ENCODE peak calls at places on chromosomes 7 and 10, in six cellular contexts. P is HCT116, H is K562, J is H1, C is SK-N-SH, T is GM12878. B is an unnamed sample.

GRCh38 chr7:137282043-137282442 is 61.5 kb downstream of the PTN start:
- DNase-seq in P (no peak), H (no peak), J (no peak), C (no peak), T (no peak), B (no peak)

GRCh38 chr7:44796034-44796503 is 412 bp upstream of the PPIA start:
- DNase-seq in P (peak), H (no peak), J (no peak), C (no peak), T (no peak), B (peak)

GRCh38 chr7:84060760-84061261 is 133.8 kb downstream of the SEMA3A start:
- DNase-seq in P (no peak), H (no peak), J (no peak), C (no peak), T (no peak), B (no peak)

GRCh38 chr10:5896765-5897340 is 6.8 kb downstream of the FBH1 start:
- DNase-seq in P (no peak), H (no peak), J (no peak), C (no peak), T (no peak), B (no peak)

GRCh38 chr7:44771358-44771757 is 22.7 kb downstream of the ZMIZ2 start:
- DNase-seq in P (no peak), H (no peak), J (no peak), C (no peak), T (no peak), B (no peak)

GRCh38 chr7:41709621-41710020 is 6.7 kb upstream of the INHBA start:
- DNase-seq in P (no peak), H (no peak), J (no peak), C (no peak), T (no peak), B (no peak)

GRCh38 chr7:113175525-113176097 is 57.3 kb upstream of the SMIM30 start:
- DNase-seq in P (no peak), H (no peak), J (no peak), C (no peak), T (no peak), B (no peak)

GRCh38 chr10:9209105-9209798 is 1154.8 kb downstream of the GATA3 start:
- DNase-seq in P (peak), H (peak), J (peak), C (peak), T (peak), B (peak)

GRCh38 chr7:5689118-5689517 is 92.3 kb downstream of the RNF216 start:
- DNase-seq in P (no peak), H (no peak), J (no peak), C (no peak), T (no peak), B (no peak)

GRCh38 chr10:22515009-22515408 is 169.7 kb downstream of the SPAG6 start:
- DNase-seq in P (no peak), H (no peak), J (no peak), C (no peak), T (no peak), B (no peak)

DNA sequence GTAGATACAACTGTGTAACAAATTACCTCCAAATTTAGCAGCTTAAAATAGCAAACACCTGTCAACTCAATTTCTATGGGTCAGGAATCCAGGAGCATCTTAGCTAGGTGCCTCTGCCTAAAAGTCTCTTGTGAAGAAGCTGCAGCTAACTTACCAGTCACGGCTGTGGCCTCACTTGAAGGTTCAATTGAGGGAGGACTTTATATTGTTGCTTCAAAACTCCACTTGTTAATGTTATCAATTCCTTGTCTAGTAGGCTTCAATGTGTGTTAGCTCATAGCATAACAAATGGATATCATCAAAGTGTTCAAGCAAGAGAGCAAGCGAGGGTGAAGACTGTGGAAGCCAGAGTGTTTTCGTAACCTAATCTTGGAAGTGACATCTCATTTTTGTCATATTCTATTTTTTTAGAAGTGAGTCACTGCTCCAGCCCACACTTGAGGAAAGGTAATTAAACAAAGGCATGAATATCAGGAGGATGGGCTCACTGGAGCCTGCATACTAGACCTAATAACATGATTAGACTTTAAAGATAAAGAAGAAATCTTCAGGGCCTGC is 172.9 kb downstream of the SPAG6 start:
- DNase-seq in P (no peak), H (no peak), J (no peak), C (no peak), T (no peak), B (no peak)
- H2AFZ ChIP-seq in P (no peak), H (no peak), J (no peak), C (no peak), T (no peak), B (no peak)

DNA sequence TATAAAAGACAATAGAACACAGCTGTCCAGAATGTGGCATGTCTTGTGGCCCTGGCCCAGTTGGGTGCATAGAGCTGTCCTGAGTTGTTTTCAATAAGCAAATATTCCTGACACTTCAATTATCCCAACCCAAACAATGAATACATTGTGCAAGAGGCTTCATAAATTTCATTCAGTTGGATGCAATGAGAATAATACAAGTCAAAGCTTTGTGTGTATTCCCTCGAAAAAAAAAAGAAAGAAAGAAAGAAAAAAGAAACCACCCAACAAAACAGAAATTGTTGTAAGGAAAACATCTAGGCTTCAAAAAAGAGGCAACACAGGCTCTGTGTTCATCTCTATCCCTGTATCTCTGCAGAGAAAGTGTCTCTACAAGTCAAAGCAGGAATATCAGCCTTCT is 138.7 kb upstream of the ADO start:
- DNase-seq in P (no peak), H (no peak), J (no peak), C (no peak), T (no peak), B (no peak)
- TF ChIP-seq YY1 in P (no peak), H (no peak), J (no peak), C (no peak), T (no peak), B (no peak)

DNA sequence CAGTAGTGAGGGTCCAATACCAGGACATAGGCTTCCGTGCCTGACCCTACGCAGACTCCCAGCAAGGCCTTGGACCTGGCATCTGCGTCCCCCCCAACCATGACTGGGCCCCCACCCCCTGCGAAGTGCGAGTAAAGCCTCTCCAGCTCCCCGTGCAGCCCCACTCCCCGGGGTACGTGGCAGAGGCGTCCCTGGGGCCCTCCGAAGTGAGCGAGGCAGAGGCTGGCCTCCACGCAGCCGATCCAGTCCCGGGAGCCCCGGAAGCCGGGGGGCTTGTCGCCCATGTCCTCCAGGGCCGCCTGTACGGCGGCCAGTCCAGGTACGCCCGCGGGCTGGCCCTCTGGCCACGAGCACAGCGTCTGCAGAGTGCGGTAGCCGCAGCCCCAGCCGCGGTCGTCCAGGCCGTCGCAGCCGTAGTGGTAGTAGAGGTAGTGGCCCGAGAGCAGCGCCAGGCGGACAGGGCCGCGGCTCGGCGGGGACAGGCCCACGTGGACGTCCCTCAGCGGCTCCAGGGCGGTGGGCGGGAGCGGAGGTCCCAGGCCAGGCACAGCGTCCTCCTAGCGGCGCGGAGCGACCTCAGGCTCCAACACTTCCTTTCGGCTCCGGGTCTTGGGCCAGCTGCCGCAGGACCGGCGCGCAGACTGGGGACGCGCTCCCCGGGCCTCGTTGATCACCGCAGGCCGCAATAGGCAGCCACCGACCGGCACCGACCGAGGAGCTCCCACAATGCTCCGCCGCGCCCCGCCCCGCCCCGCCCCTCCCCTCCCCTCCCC is at the start of gene UFSP1:
- DNase-seq in P (peak), H (peak), J (peak), C (no peak), T (no peak), B (no peak)
- H2AFZ ChIP-seq in P (no peak), H (peak), J (no peak), C (peak), T (peak), B (no peak)

GRCh38 chr7:117124585-117125220 is 171.4 kb downstream of the ST7 start:
- DNase-seq in P (peak), H (peak), J (no peak), C (peak), T (peak), B (peak)

GRCh38 chr7:117130262-117130661 is 177.0 kb downstream of the ST7 start:
- DNase-seq in P (no peak), H (no peak), J (no peak), C (no peak), T (no peak), B (no peak)

GRCh38 chr7:117126631-117127030 is 173.3 kb downstream of the ST7 start:
- DNase-seq in P (no peak), H (no peak), J (no peak), C (no peak), T (no peak), B (no peak)

GRCh38 chr7:117129538-117129955 is 176.2 kb downstream of the ST7 start:
- DNase-seq in P (no peak), H (no peak), J (no peak), C (no peak), T (no peak), B (no peak)

DNA sequence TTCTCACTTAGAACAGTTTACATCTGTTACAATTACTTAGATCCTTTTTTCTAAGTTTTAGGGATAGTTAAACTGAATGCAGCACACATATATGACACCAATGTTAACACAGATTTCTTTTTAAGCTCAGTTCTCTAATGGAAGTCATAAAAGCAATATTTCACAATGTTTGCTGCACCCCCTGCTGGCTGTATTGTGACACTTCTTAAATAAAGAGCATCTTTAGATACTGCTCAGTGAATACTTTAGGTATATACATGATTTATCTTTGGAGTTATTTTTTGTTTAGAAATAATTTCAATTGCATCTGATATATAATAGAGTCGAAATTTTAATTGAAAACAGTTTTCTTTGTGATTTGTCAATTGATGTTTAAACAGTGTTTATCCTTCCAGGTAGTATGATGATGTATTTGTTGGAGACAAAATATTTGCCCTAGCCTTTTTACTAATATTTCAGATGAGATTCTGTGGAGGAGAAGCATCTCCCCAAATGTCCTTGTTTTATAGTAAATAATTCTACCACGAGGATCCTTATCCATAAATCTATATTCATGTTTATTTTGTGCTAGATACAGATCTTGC is 174.4 kb downstream of the ST7 start:
- DNase-seq in P (peak), H (peak), J (no peak), C (no peak), T (peak), B (peak)
- TF ChIP-seq YY1 in P (no peak), H (no peak), J (no peak), C (no peak), T (peak), B (no peak)

GRCh38 chr10:17432738-17433137 is 21.7 kb downstream of the ST8SIA6 start:
- DNase-seq in P (no peak), H (no peak), J (peak), C (no peak), T (no peak), B (no peak)

GRCh38 chr10:17430647-17431355 is 23.6 kb downstream of the ST8SIA6 start:
- DNase-seq in P (peak), H (peak), J (peak), C (peak), T (no peak), B (peak)

GRCh38 chr10:17428616-17429097 is 25.7 kb downstream of the ST8SIA6 start:
- DNase-seq in P (no peak), H (peak), J (no peak), C (no peak), T (no peak), B (no peak)

GRCh38 chr10:17429490-17429889 is 24.9 kb downstream of the ST8SIA6 start:
- DNase-seq in P (no peak), H (no peak), J (peak), C (no peak), T (no peak), B (no peak)

GRCh38 chr10:17431871-17432311 is 22.5 kb downstream of the ST8SIA6 start:
- DNase-seq in P (no peak), H (no peak), J (peak), C (no peak), T (no peak), B (no peak)
- H2AFZ ChIP-seq in P (no peak), H (peak), J (no peak), C (peak), T (no peak), B (no peak)

GRCh38 chr10:6918305-6918704 is 338.2 kb upstream of the PRKCQ start:
- DNase-seq in P (no peak), H (peak), J (peak), C (peak), T (no peak), B (no peak)
- TF ChIP-seq YY1 in P (no peak), H (no peak), J (no peak), C (no peak), T (no peak), B (no peak)

GRCh38 chr10:50857579-50857978 is 27.8 kb downstream of the A1CF start:
- DNase-seq in P (no peak), H (no peak), J (no peak), C (no peak), T (no peak), B (no peak)
- H2AFZ ChIP-seq in P (peak), H (no peak), J (peak), C (peak), T (no peak), B (no peak)

B was measured in HepG2.